ENCODE peak calls at places on chromosomes 13 and 19, in five cellular contexts. One of them, this sample, is unnamed.

GRCh38 chr13:31105856-31106255 is 55.8 kb downstream of the HSPH1 start:
- DNase-seq in neural progenitor cell: no peak
- DNase-seq in stimulated activated naive CD8-positive, alpha-beta T cell treated with anti-CD3 and anti-CD28 coated beads, Interleukin-15, Interleukin-2, amounts not matched to agents 100 U/mL and 50 U/mL, for 24 hours: no peak
- DNase-seq in fibroblast of lung: no peak
- DNase-seq in NCI-H1105 treated with DMSO at 0.1 percent for 48 hours: no peak
- DNase-seq in this sample: no peak

GRCh38 chr13:41232715-41233114 is 30.7 kb downstream of the MTRF1 start:
- DNase-seq in fibroblast of lung: no peak
- DNase-seq in neural progenitor cell: no peak
- DNase-seq in NCI-H1105 treated with DMSO at 0.1 percent for 48 hours: no peak
- DNase-seq in stimulated activated naive CD8-positive, alpha-beta T cell treated with anti-CD3 and anti-CD28 coated beads, Interleukin-15, Interleukin-2, amounts not matched to agents 100 U/mL and 50 U/mL, for 24 hours: no peak
- DNase-seq in this sample: no peak

GRCh38 chr19:4870025-4870700 is 2.7 kb upstream of the PLIN3 start:
- DNase-seq in neural progenitor cell: no peak
- DNase-seq in NCI-H1105 treated with DMSO at 0.1 percent for 48 hours: no peak
- DNase-seq in stimulated activated naive CD8-positive, alpha-beta T cell treated with anti-CD3 and anti-CD28 coated beads, Interleukin-15, Interleukin-2, amounts not matched to agents 100 U/mL and 50 U/mL, for 24 hours: peak; percentile 39
- DNase-seq in fibroblast of lung: peak; percentile 91
- DNase-seq in this sample: no peak

GRCh38 chr19:46492841-46493235 is 2.8 kb downstream of the PNMA8B start:
- DNase-seq in NCI-H1105 treated with DMSO at 0.1 percent for 48 hours: no peak
- DNase-seq in stimulated activated naive CD8-positive, alpha-beta T cell treated with anti-CD3 and anti-CD28 coated beads, Interleukin-15, Interleukin-2, amounts not matched to agents 100 U/mL and 50 U/mL, for 24 hours: no peak
- DNase-seq in neural progenitor cell: peak; percentile 32
- DNase-seq in fibroblast of lung: no peak
- DNase-seq in this sample: no peak

GRCh38 chr19:7942981-7943443 is 454 bp downstream of the TIMM44 start:
- DNase-seq in neural progenitor cell: no peak
- DNase-seq in stimulated activated naive CD8-positive, alpha-beta T cell treated with anti-CD3 and anti-CD28 coated beads, Interleukin-15, Interleukin-2, amounts not matched to agents 100 U/mL and 50 U/mL, for 24 hours: no peak
- DNase-seq in NCI-H1105 treated with DMSO at 0.1 percent for 48 hours: peak; percentile 32
- DNase-seq in fibroblast of lung: no peak
- DNase-seq in this sample: peak; percentile 71

GRCh38 chr13:23905766-23906165 is 8.5 kb upstream of the C1QTNF9B start:
- DNase-seq in fibroblast of lung: peak; percentile 32
- DNase-seq in stimulated activated naive CD8-positive, alpha-beta T cell treated with anti-CD3 and anti-CD28 coated beads, Interleukin-15, Interleukin-2, amounts not matched to agents 100 U/mL and 50 U/mL, for 24 hours: no peak
- DNase-seq in NCI-H1105 treated with DMSO at 0.1 percent for 48 hours: no peak
- DNase-seq in neural progenitor cell: no peak
- DNase-seq in this sample: no peak

GRCh38 chr13:33388254-33388998 is 102.9 kb upstream of the STARD13 start:
- DNase-seq in NCI-H1105 treated with DMSO at 0.1 percent for 48 hours: no peak
- DNase-seq in neural progenitor cell: no peak
- DNase-seq in fibroblast of lung: no peak
- DNase-seq in stimulated activated naive CD8-positive, alpha-beta T cell treated with anti-CD3 and anti-CD28 coated beads, Interleukin-15, Interleukin-2, amounts not matched to agents 100 U/mL and 50 U/mL, for 24 hours: no peak
- DNase-seq in this sample: no peak

GRCh38 chr19:6273701-6274601 is 5.8 kb downstream of the MLLT1 start:
- DNase-seq in fibroblast of lung: peak; percentile 91
- DNase-seq in NCI-H1105 treated with DMSO at 0.1 percent for 48 hours: no peak
- DNase-seq in stimulated activated naive CD8-positive, alpha-beta T cell treated with anti-CD3 and anti-CD28 coated beads, Interleukin-15, Interleukin-2, amounts not matched to agents 100 U/mL and 50 U/mL, for 24 hours: no peak
- DNase-seq in neural progenitor cell: no peak
- DNase-seq in this sample: no peak

GRCh38 chr19:1407662-1408299 is 395 bp downstream of the DAZAP1 start:
- DNase-seq in fibroblast of lung: no peak
- DNase-seq in NCI-H1105 treated with DMSO at 0.1 percent for 48 hours: no peak
- DNase-seq in stimulated activated naive CD8-positive, alpha-beta T cell treated with anti-CD3 and anti-CD28 coated beads, Interleukin-15, Interleukin-2, amounts not matched to agents 100 U/mL and 50 U/mL, for 24 hours: peak; percentile 48
- DNase-seq in neural progenitor cell: no peak
- DNase-seq in this sample: peak; percentile 61

GRCh38 chr19:29771708-29772415 is 39.9 kb upstream of the CCNE1 start:
- DNase-seq in stimulated activated naive CD8-positive, alpha-beta T cell treated with anti-CD3 and anti-CD28 coated beads, Interleukin-15, Interleukin-2, amounts not matched to agents 100 U/mL and 50 U/mL, for 24 hours: peak; percentile 44
- DNase-seq in fibroblast of lung: peak; percentile 27
- DNase-seq in neural progenitor cell: peak; percentile 81
- DNase-seq in NCI-H1105 treated with DMSO at 0.1 percent for 48 hours: peak; percentile 28
- DNase-seq in this sample: peak; percentile 44

GRCh38 chr13:40787062-40787461 is 2.3 kb upstream of the SLC25A15 start:
- DNase-seq in neural progenitor cell: no peak
- DNase-seq in stimulated activated naive CD8-positive, alpha-beta T cell treated with anti-CD3 and anti-CD28 coated beads, Interleukin-15, Interleukin-2, amounts not matched to agents 100 U/mL and 50 U/mL, for 24 hours: no peak
- DNase-seq in NCI-H1105 treated with DMSO at 0.1 percent for 48 hours: no peak
- DNase-seq in fibroblast of lung: peak; percentile 72
- DNase-seq in this sample: peak; percentile 16

GRCh38 chr13:26037302-26037701 is 14.5 kb downstream of the SHISA2 start:
- DNase-seq in NCI-H1105 treated with DMSO at 0.1 percent for 48 hours: no peak
- DNase-seq in stimulated activated naive CD8-positive, alpha-beta T cell treated with anti-CD3 and anti-CD28 coated beads, Interleukin-15, Interleukin-2, amounts not matched to agents 100 U/mL and 50 U/mL, for 24 hours: peak; percentile 43
- DNase-seq in neural progenitor cell: peak; percentile 84
- DNase-seq in fibroblast of lung: no peak
- DNase-seq in this sample: peak; percentile 59

GRCh38 chr13:112836940-112837339 is 132.1 kb upstream of the MCF2L start:
- DNase-seq in stimulated activated naive CD8-positive, alpha-beta T cell treated with anti-CD3 and anti-CD28 coated beads, Interleukin-15, Interleukin-2, amounts not matched to agents 100 U/mL and 50 U/mL, for 24 hours: no peak
- DNase-seq in fibroblast of lung: no peak
- DNase-seq in NCI-H1105 treated with DMSO at 0.1 percent for 48 hours: no peak
- DNase-seq in neural progenitor cell: no peak
- DNase-seq in this sample: no peak

GRCh38 chr13:29472317-29472961 is 123.0 kb downstream of the SLC7A1 start:
- DNase-seq in NCI-H1105 treated with DMSO at 0.1 percent for 48 hours: peak; percentile 4
- DNase-seq in neural progenitor cell: peak; percentile 84
- DNase-seq in fibroblast of lung: peak; percentile 59
- DNase-seq in stimulated activated naive CD8-positive, alpha-beta T cell treated with anti-CD3 and anti-CD28 coated beads, Interleukin-15, Interleukin-2, amounts not matched to agents 100 U/mL and 50 U/mL, for 24 hours: peak; percentile 66
- DNase-seq in this sample: peak; percentile 77

GRCh38 chr13:30463820-30464495 is 1.8 kb downstream of the HMGB1 start:
- DNase-seq in stimulated activated naive CD8-positive, alpha-beta T cell treated with anti-CD3 and anti-CD28 coated beads, Interleukin-15, Interleukin-2, amounts not matched to agents 100 U/mL and 50 U/mL, for 24 hours: peak; percentile 74
- DNase-seq in neural progenitor cell: no peak
- DNase-seq in fibroblast of lung: peak; percentile 62
- DNase-seq in NCI-H1105 treated with DMSO at 0.1 percent for 48 hours: peak; percentile 47
- DNase-seq in this sample: peak; percentile 82

GRCh38 chr19:45113628-45114027 is 20.6 kb downstream of the PPP1R37 start:
- DNase-seq in NCI-H1105 treated with DMSO at 0.1 percent for 48 hours: peak; percentile 55
- DNase-seq in neural progenitor cell: no peak
- DNase-seq in stimulated activated naive CD8-positive, alpha-beta T cell treated with anti-CD3 and anti-CD28 coated beads, Interleukin-15, Interleukin-2, amounts not matched to agents 100 U/mL and 50 U/mL, for 24 hours: no peak
- DNase-seq in fibroblast of lung: no peak
- DNase-seq in this sample: no peak

GRCh38 chr19:2037676-2038255 is 13.3 kb downstream of the MKNK2 start:
- DNase-seq in NCI-H1105 treated with DMSO at 0.1 percent for 48 hours: no peak
- DNase-seq in stimulated activated naive CD8-positive, alpha-beta T cell treated with anti-CD3 and anti-CD28 coated beads, Interleukin-15, Interleukin-2, amounts not matched to agents 100 U/mL and 50 U/mL, for 24 hours: no peak
- DNase-seq in neural progenitor cell: no peak
- DNase-seq in fibroblast of lung: no peak
- DNase-seq in this sample: no peak

GRCh38 chr13:110134801-110135200 is 172.2 kb downstream of the COL4A1 start:
- DNase-seq in stimulated activated naive CD8-positive, alpha-beta T cell treated with anti-CD3 and anti-CD28 coated beads, Interleukin-15, Interleukin-2, amounts not matched to agents 100 U/mL and 50 U/mL, for 24 hours: no peak
- DNase-seq in NCI-H1105 treated with DMSO at 0.1 percent for 48 hours: no peak
- DNase-seq in neural progenitor cell: no peak
- DNase-seq in fibroblast of lung: peak; percentile 24
- DNase-seq in this sample: no peak

GRCh38 chr19:7099597-7099921 is 30.1 kb downstream of the ZNF557 start:
- DNase-seq in neural progenitor cell: no peak
- DNase-seq in NCI-H1105 treated with DMSO at 0.1 percent for 48 hours: no peak
- DNase-seq in fibroblast of lung: no peak
- DNase-seq in stimulated activated naive CD8-positive, alpha-beta T cell treated with anti-CD3 and anti-CD28 coated beads, Interleukin-15, Interleukin-2, amounts not matched to agents 100 U/mL and 50 U/mL, for 24 hours: peak; percentile 90
- DNase-seq in this sample: no peak

GRCh38 chr13:107642841-107643240 is 572.5 kb downstream of the LIG4 start:
- DNase-seq in NCI-H1105 treated with DMSO at 0.1 percent for 48 hours: no peak
- DNase-seq in neural progenitor cell: no peak
- DNase-seq in stimulated activated naive CD8-positive, alpha-beta T cell treated with anti-CD3 and anti-CD28 coated beads, Interleukin-15, Interleukin-2, amounts not matched to agents 100 U/mL and 50 U/mL, for 24 hours: no peak
- DNase-seq in fibroblast of lung: no peak
- DNase-seq in this sample: no peak

GRCh38 chr13:44307255-44307654 is 66.4 kb upstream of the SERP2 start:
- DNase-seq in stimulated activated naive CD8-positive, alpha-beta T cell treated with anti-CD3 and anti-CD28 coated beads, Interleukin-15, Interleukin-2, amounts not matched to agents 100 U/mL and 50 U/mL, for 24 hours: no peak
- DNase-seq in NCI-H1105 treated with DMSO at 0.1 percent for 48 hours: no peak
- DNase-seq in fibroblast of lung: peak; percentile 46
- DNase-seq in neural progenitor cell: no peak
- DNase-seq in this sample: no peak

GRCh38 chr13:59415498-59415897 is 748.2 kb downstream of the DIAPH3 start:
- DNase-seq in neural progenitor cell: no peak
- DNase-seq in NCI-H1105 treated with DMSO at 0.1 percent for 48 hours: no peak
- DNase-seq in fibroblast of lung: no peak
- DNase-seq in stimulated activated naive CD8-positive, alpha-beta T cell treated with anti-CD3 and anti-CD28 coated beads, Interleukin-15, Interleukin-2, amounts not matched to agents 100 U/mL and 50 U/mL, for 24 hours: no peak
- DNase-seq in this sample: no peak

GRCh38 chr19:46890423-46891170 is 29.8 kb downstream of the ARHGAP35 start:
- DNase-seq in neural progenitor cell: no peak
- DNase-seq in fibroblast of lung: peak; percentile 86
- DNase-seq in stimulated activated naive CD8-positive, alpha-beta T cell treated with anti-CD3 and anti-CD28 coated beads, Interleukin-15, Interleukin-2, amounts not matched to agents 100 U/mL and 50 U/mL, for 24 hours: no peak
- DNase-seq in NCI-H1105 treated with DMSO at 0.1 percent for 48 hours: no peak
- DNase-seq in this sample: peak; percentile 67

GRCh38 chr13:109408596-109409382 is 377.6 kb downstream of the IRS2 start:
- DNase-seq in stimulated activated naive CD8-positive, alpha-beta T cell treated with anti-CD3 and anti-CD28 coated beads, Interleukin-15, Interleukin-2, amounts not matched to agents 100 U/mL and 50 U/mL, for 24 hours: no peak
- DNase-seq in neural progenitor cell: no peak
- DNase-seq in fibroblast of lung: no peak
- DNase-seq in NCI-H1105 treated with DMSO at 0.1 percent for 48 hours: no peak
- DNase-seq in this sample: no peak

GRCh38 chr19:15288146-15288963 is 44.0 kb downstream of the BRD4 start:
- DNase-seq in neural progenitor cell: peak; percentile 31
- DNase-seq in fibroblast of lung: no peak
- DNase-seq in NCI-H1105 treated with DMSO at 0.1 percent for 48 hours: no peak
- DNase-seq in stimulated activated naive CD8-positive, alpha-beta T cell treated with anti-CD3 and anti-CD28 coated beads, Interleukin-15, Interleukin-2, amounts not matched to agents 100 U/mL and 50 U/mL, for 24 hours: no peak
- DNase-seq in this sample: peak; percentile 20

GRCh38 chr19:11606484-11606883 is 9.2 kb downstream of the ZNF627 start:
- DNase-seq in neural progenitor cell: no peak
- DNase-seq in stimulated activated naive CD8-positive, alpha-beta T cell treated with anti-CD3 and anti-CD28 coated beads, Interleukin-15, Interleukin-2, amounts not matched to agents 100 U/mL and 50 U/mL, for 24 hours: no peak
- DNase-seq in NCI-H1105 treated with DMSO at 0.1 percent for 48 hours: no peak
- DNase-seq in fibroblast of lung: no peak
- DNase-seq in this sample: no peak

GRCh38 chr13:109611912-109612691 is 174.3 kb downstream of the IRS2 start:
- DNase-seq in fibroblast of lung: no peak
- DNase-seq in NCI-H1105 treated with DMSO at 0.1 percent for 48 hours: no peak
- DNase-seq in stimulated activated naive CD8-positive, alpha-beta T cell treated with anti-CD3 and anti-CD28 coated beads, Interleukin-15, Interleukin-2, amounts not matched to agents 100 U/mL and 50 U/mL, for 24 hours: no peak
- DNase-seq in neural progenitor cell: no peak
- DNase-seq in this sample: no peak

GRCh38 chr13:44837250-44837649 is 152.0 kb downstream of the NUFIP1 start:
- DNase-seq in NCI-H1105 treated with DMSO at 0.1 percent for 48 hours: no peak
- DNase-seq in fibroblast of lung: peak; percentile 65
- DNase-seq in stimulated activated naive CD8-positive, alpha-beta T cell treated with anti-CD3 and anti-CD28 coated beads, Interleukin-15, Interleukin-2, amounts not matched to agents 100 U/mL and 50 U/mL, for 24 hours: no peak
- DNase-seq in neural progenitor cell: no peak
- DNase-seq in this sample: no peak

This sample was measured in erythroblast.